ENCODE peak calls at places on chromosomes 7 and 10, in five cellular contexts. One of them, this sample, is unnamed.

GRCh38 chr10:71481746-71482410 is 85.2 kb downstream of the CDH23 start:
- DNase-seq in coronary artery: no peak
- DNase-seq in AG10803: no peak
- DNase-seq in astrocyte of the spinal cord: no peak
- DNase-seq in transverse colon: no peak
- DNase-seq in this sample: no peak

GRCh38 chr7:42096681-42097637 is 140.1 kb downstream of the GLI3 start:
- DNase-seq in coronary artery: no peak
- DNase-seq in AG10803: peak; percentile 74
- DNase-seq in astrocyte of the spinal cord: peak; percentile 74
- DNase-seq in transverse colon: no peak
- DNase-seq in this sample: peak; percentile 72

GRCh38 chr7:45155941-45156340 is 1.6 kb upstream of the RAMP3 start:
- DNase-seq in coronary artery: peak; percentile 59
- DNase-seq in AG10803: no peak
- DNase-seq in astrocyte of the spinal cord: no peak
- DNase-seq in transverse colon: no peak
- DNase-seq in this sample: no peak

GRCh38 chr10:43691503-43691902 is 42.8 kb upstream of the ZNF32 start:
- DNase-seq in coronary artery: no peak
- DNase-seq in AG10803: peak; percentile 45
- DNase-seq in astrocyte of the spinal cord: no peak
- DNase-seq in transverse colon: no peak
- DNase-seq in this sample: peak; percentile 67

GRCh38 chr7:108001759-108002725 is 919 bp downstream of the LAMB1 start:
- DNase-seq in coronary artery: no peak
- DNase-seq in AG10803: peak; percentile 66
- DNase-seq in astrocyte of the spinal cord: peak; percentile 40
- DNase-seq in transverse colon: peak; percentile 18
- DNase-seq in this sample: no peak

GRCh38 chr7:38881015-38881414 is 28.0 kb downstream of the VPS41 start:
- DNase-seq in coronary artery: no peak
- DNase-seq in AG10803: no peak
- DNase-seq in astrocyte of the spinal cord: no peak
- DNase-seq in transverse colon: no peak
- DNase-seq in this sample: no peak

GRCh38 chr10:73648975-73649829 is 6.6 kb downstream of the SYNPO2L start:
- DNase-seq in coronary artery: no peak
- DNase-seq in AG10803: peak; percentile 13
- DNase-seq in astrocyte of the spinal cord: no peak
- DNase-seq in transverse colon: no peak
- DNase-seq in this sample: no peak

GRCh38 chr7:148501707-148502139 is 88.8 kb upstream of the C7orf33 start:
- DNase-seq in coronary artery: no peak
- DNase-seq in AG10803: no peak
- DNase-seq in astrocyte of the spinal cord: peak; percentile 11
- DNase-seq in transverse colon: peak; percentile 40
- DNase-seq in this sample: peak; percentile 12

GRCh38 chr7:107932851-107933250 is 41.9 kb downstream of the DLD start:
- DNase-seq in coronary artery: no peak
- DNase-seq in AG10803: no peak
- DNase-seq in astrocyte of the spinal cord: no peak
- DNase-seq in transverse colon: no peak
- DNase-seq in this sample: no peak

GRCh38 chr10:57955076-57955475 is 312.6 kb downstream of the IPMK start:
- DNase-seq in coronary artery: no peak
- DNase-seq in AG10803: peak; percentile 71
- DNase-seq in astrocyte of the spinal cord: peak; percentile 84
- DNase-seq in transverse colon: no peak
- DNase-seq in this sample: peak; percentile 43

GRCh38 chr10:103429647-103430046 is 22.5 kb downstream of the CALHM2 start:
- DNase-seq in coronary artery: no peak
- DNase-seq in AG10803: no peak
- DNase-seq in astrocyte of the spinal cord: no peak
- DNase-seq in transverse colon: no peak
- DNase-seq in this sample: no peak

GRCh38 chr7:22822486-22823141 is at the start of gene TOMM7:
- DNase-seq in coronary artery: peak; percentile 91
- DNase-seq in AG10803: peak; percentile 98
- DNase-seq in astrocyte of the spinal cord: peak; percentile 97
- DNase-seq in transverse colon: peak; percentile 92
- DNase-seq in this sample: peak; percentile 99
- H3K4me3 ChIP-seq in coronary artery: peak within 1 kb of the TSS; percentile 77
- H3K4me3 ChIP-seq in AG10803: peak within 1 kb of the TSS; percentile 98
- H3K4me3 ChIP-seq in astrocyte of the spinal cord: peak within 1 kb of the TSS; percentile 85
- H3K4me3 ChIP-seq in transverse colon: peak within 1 kb of the TSS; percentile 95
- H3K4me3 ChIP-seq in this sample: peak within 1 kb of the TSS; percentile 87

DNA sequence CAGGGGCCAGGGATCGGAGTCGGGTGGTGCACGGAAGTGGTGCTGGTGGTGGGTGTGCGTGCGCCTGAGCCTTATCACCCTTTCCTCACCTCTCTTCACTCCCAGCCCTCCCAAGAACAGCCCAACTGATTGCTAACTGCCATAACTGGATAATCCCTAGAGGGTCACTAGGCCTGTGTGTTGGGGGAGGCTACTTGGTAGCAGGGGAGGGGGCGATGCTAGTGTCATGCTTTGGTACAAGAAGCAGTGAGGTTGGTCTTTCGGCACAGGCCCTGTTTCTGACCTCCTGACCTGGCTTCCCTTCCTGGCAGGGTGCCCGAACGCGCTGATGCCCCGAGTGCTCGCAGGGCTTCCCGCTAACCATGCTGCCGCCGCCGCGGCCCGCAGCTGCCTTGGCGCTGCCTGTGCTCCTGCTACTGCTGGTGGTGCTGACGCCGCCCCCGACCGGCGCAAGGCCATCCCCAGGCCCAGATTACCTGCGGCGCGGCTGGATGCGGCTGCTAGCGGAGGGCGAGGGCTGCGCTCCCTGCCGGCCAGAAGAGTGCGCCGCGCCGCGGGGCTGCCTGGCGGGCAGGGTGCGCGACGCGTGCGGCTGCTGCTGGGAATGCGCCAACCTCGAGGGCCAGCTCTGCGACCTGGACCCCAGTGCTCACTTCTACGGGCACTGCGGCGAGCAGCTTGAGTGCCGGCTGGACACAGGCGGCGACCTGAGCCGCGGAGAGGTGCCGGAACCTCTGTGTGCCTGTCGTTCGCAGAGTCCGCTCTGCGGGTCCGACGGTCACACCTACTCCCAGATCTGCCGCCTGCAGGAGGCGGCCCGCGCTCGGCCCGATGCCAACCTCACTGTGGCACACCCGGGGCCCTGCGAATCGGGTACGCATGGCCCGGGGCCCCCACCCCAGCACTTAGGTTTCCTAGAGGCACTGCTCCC is 707 bp downstream of the KAZALD1 start:
- DNase-seq in coronary artery: no peak
- DNase-seq in AG10803: peak; percentile 44
- DNase-seq in astrocyte of the spinal cord: no peak
- DNase-seq in transverse colon: peak; percentile 71
- DNase-seq in this sample: peak; percentile 42
- TF ChIP-seq CTCF in coronary artery: peak; percentile 52
- TF ChIP-seq CTCF in AG10803: peak; percentile 33
- TF ChIP-seq CTCF in astrocyte of the spinal cord: peak; percentile 56
- TF ChIP-seq CTCF in transverse colon: peak; percentile 44
- TF ChIP-seq CTCF in this sample: peak; percentile 12

GRCh38 chr7:47537716-47538640 is 43.9 kb downstream of the TNS3 start:
- DNase-seq in coronary artery: peak; percentile 70
- DNase-seq in AG10803: no peak
- DNase-seq in astrocyte of the spinal cord: no peak
- DNase-seq in transverse colon: no peak
- DNase-seq in this sample: no peak
- H3K4me3 ChIP-seq in coronary artery: peak overlapping the region; percentile 77
- H3K4me3 ChIP-seq in AG10803: peak overlapping the region; percentile 55
- H3K4me3 ChIP-seq in astrocyte of the spinal cord: peak overlapping the region; percentile 43
- H3K4me3 ChIP-seq in transverse colon: peak overlapping the region; percentile 55
- H3K4me3 ChIP-seq in this sample: peak overlapping the region; percentile 51

GRCh38 chr10:123458933-123459332 is 207.2 kb upstream of the GPR26 start:
- DNase-seq in coronary artery: no peak
- DNase-seq in AG10803: no peak
- DNase-seq in astrocyte of the spinal cord: no peak
- DNase-seq in transverse colon: no peak
- DNase-seq in this sample: no peak
- TF ChIP-seq CTCF in coronary artery: no peak
- TF ChIP-seq CTCF in AG10803: no peak
- TF ChIP-seq CTCF in astrocyte of the spinal cord: no peak
- TF ChIP-seq CTCF in transverse colon: no peak
- TF ChIP-seq CTCF in this sample: no peak

DNA sequence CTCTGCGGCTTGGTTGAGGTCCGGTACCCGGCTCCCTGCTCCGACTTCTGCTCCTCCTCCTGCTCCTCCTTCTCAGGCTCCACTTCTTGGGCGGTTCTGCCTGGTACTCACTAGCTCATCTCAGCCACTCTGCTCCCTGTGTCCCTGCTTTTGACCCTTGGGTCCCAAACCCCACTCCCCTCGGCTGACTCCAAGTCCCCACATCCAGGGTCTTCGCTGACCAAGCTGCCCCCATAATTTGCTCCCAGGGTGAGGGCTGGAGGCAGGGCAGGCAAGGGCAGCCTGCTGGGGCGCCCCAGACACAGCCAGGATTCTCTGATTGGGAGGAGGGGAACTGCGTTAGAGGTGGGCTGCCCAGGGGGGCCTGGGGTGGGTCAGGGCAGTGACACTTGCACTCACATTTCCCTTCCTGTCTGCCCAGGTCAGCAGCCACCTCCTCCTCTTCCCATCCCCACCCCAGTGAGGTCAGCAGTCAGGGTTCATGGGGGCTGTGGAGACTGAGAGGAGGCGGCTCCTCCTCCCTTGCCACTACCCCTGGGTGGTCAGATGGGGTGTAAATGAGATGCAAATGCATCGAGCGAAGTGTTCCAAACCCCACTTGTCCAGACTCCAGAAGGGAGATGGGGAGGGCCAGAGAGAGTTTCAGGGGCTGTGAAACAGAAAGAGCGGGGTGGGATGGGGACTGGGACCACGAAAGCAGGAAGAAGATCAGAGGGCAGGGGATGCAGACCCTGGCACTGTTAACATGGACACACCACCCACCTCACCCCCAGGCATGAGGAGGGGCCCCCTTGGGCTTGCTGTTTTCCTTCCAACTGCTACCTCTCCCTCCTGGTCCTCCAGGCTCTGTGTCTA is 2.1 kb downstream of the SMARCD3 start:
- DNase-seq in coronary artery: no peak
- DNase-seq in AG10803: no peak
- DNase-seq in astrocyte of the spinal cord: no peak
- DNase-seq in transverse colon: no peak
- DNase-seq in this sample: no peak
- H3K4me3 ChIP-seq in coronary artery: peak overlapping the region; percentile 94
- H3K4me3 ChIP-seq in AG10803: peak overlapping the region; percentile 73
- H3K4me3 ChIP-seq in astrocyte of the spinal cord: peak overlapping the region; percentile 78
- H3K4me3 ChIP-seq in transverse colon: no peak overlapping the region
- H3K4me3 ChIP-seq in this sample: no peak overlapping the region

GRCh38 chr10:131980757-131981428 is 830 bp downstream of the BNIP3 start:
- DNase-seq in coronary artery: no peak
- DNase-seq in AG10803: peak; percentile 15
- DNase-seq in astrocyte of the spinal cord: no peak
- DNase-seq in transverse colon: no peak
- DNase-seq in this sample: no peak

GRCh38 chr10:131982185-131982756 is 548 bp upstream of the BNIP3 start:
- DNase-seq in coronary artery: no peak
- DNase-seq in AG10803: no peak
- DNase-seq in astrocyte of the spinal cord: no peak
- DNase-seq in transverse colon: no peak
- DNase-seq in this sample: no peak

GRCh38 chr10:131982796-131983195 is 1.1 kb upstream of the BNIP3 start:
- DNase-seq in coronary artery: no peak
- DNase-seq in AG10803: no peak
- DNase-seq in astrocyte of the spinal cord: no peak
- DNase-seq in transverse colon: no peak
- DNase-seq in this sample: no peak

GRCh38 chr10:131980321-131980720 is 1.4 kb downstream of the BNIP3 start:
- DNase-seq in coronary artery: no peak
- DNase-seq in AG10803: peak; percentile 18
- DNase-seq in astrocyte of the spinal cord: no peak
- DNase-seq in transverse colon: no peak
- DNase-seq in this sample: no peak

GRCh38 chr10:131981429-131982184 is at the start of gene BNIP3:
- DNase-seq in coronary artery: peak; percentile 93
- DNase-seq in AG10803: peak; percentile 95
- DNase-seq in astrocyte of the spinal cord: peak; percentile 94
- DNase-seq in transverse colon: peak; percentile 93
- DNase-seq in this sample: peak; percentile 96
- TF ChIP-seq CTCF in coronary artery: no peak
- TF ChIP-seq CTCF in AG10803: peak; percentile 22
- TF ChIP-seq CTCF in astrocyte of the spinal cord: no peak
- TF ChIP-seq CTCF in transverse colon: no peak
- TF ChIP-seq CTCF in this sample: no peak

GRCh38 chr10:97508342-97508741 is 9.6 kb downstream of the UBTD1 start:
- DNase-seq in coronary artery: no peak
- DNase-seq in AG10803: peak; percentile 54
- DNase-seq in astrocyte of the spinal cord: peak; percentile 64
- DNase-seq in transverse colon: no peak
- DNase-seq in this sample: peak; percentile 76
- H3K4me3 ChIP-seq in coronary artery: no peak overlapping the region
- H3K4me3 ChIP-seq in AG10803: no peak overlapping the region
- H3K4me3 ChIP-seq in astrocyte of the spinal cord: no peak overlapping the region
- H3K4me3 ChIP-seq in transverse colon: no peak overlapping the region
- H3K4me3 ChIP-seq in this sample: no peak overlapping the region

DNA sequence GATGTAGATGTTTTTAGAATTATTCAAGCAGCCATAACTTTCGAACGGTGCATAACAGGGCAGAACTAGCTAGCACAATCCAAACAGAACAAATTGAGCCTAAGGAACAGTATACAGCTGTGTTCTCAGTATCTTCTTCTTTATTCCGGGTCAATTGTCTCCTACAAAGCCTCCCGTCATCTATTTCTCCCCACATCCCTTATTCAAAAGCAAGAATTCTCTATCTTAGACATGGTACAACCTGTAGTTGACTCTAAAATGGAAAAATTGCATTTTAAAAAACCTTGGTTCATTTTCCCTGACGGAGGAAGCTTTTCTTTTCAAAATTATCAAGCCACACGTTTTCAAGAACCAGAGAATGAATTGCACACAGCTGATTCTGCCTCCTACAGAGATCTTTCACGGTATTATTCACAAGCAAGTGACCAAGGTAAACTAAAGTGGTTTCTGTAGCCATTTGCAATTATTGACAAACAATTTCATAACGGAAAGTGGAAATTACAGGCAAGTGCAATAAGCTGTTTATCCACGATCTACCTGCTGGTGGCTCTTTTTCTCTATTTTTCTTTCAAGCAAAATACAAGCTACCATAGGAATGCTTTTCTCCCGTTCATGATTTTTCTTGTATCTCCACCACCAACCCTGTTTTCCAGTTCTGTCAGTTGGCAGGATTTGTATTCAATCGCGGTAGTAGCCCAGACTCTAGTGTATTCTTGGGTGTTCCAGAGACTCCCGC is 2.3 kb downstream of the GRM8 start:
- DNase-seq in coronary artery: no peak
- DNase-seq in AG10803: no peak
- DNase-seq in astrocyte of the spinal cord: no peak
- DNase-seq in transverse colon: no peak
- DNase-seq in this sample: peak; percentile 6
- TF ChIP-seq CTCF in coronary artery: no peak
- TF ChIP-seq CTCF in AG10803: no peak
- TF ChIP-seq CTCF in astrocyte of the spinal cord: no peak
- TF ChIP-seq CTCF in transverse colon: no peak
- TF ChIP-seq CTCF in this sample: no peak

This sample was measured in fibroblast of pulmonary artery.